ENCODE peak calls at places on chromosomes 16 and 17, in seven cellular contexts. One of them, this sample, is unnamed. For H3K9me3, the result is how much of the 10 kb centered on the place peaks cover.

GRCh38 chr16:19969284-19969683 is 84.6 kb upstream of the GPRC5B start:
- DNase-seq in HCT116: no peak
- DNase-seq in SK-N-SH: no peak
- DNase-seq in H1: no peak
- DNase-seq in GM12878: no peak
- DNase-seq in K562: no peak
- DNase-seq in HepG2: no peak
- DNase-seq in this sample: no peak

GRCh38 chr16:72247821-72248253 is 75.9 kb upstream of the PMFBP1 start:
- DNase-seq in SK-N-SH: no peak
- DNase-seq in H1: no peak
- DNase-seq in HepG2: no peak
- DNase-seq in GM12878: no peak
- DNase-seq in K562: no peak
- DNase-seq in HCT116: no peak
- DNase-seq in this sample: no peak

GRCh38 chr17:64975318-64976087 is 56.2 kb upstream of the LRRC37A3 start:
- DNase-seq in K562: peak
- DNase-seq in GM12878: peak
- DNase-seq in HepG2: peak
- DNase-seq in HCT116: peak
- DNase-seq in H1: peak
- DNase-seq in SK-N-SH: peak
- DNase-seq in this sample: no peak

GRCh38 chr17:64938925-64939474 is 19.7 kb upstream of the LRRC37A3 start:
- DNase-seq in HepG2: peak
- DNase-seq in SK-N-SH: peak
- DNase-seq in GM12878: no peak
- DNase-seq in H1: peak
- DNase-seq in HCT116: no peak
- DNase-seq in K562: peak
- DNase-seq in this sample: peak

GRCh38 chr17:75734674-75735294 is 13.5 kb downstream of the ITGB4 start:
- DNase-seq in HepG2: peak
- DNase-seq in K562: no peak
- DNase-seq in GM12878: no peak
- DNase-seq in HCT116: no peak
- DNase-seq in H1: no peak
- DNase-seq in SK-N-SH: no peak
- DNase-seq in this sample: no peak

GRCh38 chr17:80892900-80893603 is 98.6 kb upstream of the CHMP6 start:
- DNase-seq in H1: no peak
- DNase-seq in HepG2: no peak
- DNase-seq in HCT116: peak
- DNase-seq in K562: no peak
- DNase-seq in SK-N-SH: no peak
- DNase-seq in GM12878: no peak
- DNase-seq in this sample: no peak

GRCh38 chr16:88413631-88414030 is 30.9 kb downstream of the ZNF469 start:
- DNase-seq in SK-N-SH: no peak
- DNase-seq in GM12878: no peak
- DNase-seq in H1: no peak
- DNase-seq in HCT116: no peak
- DNase-seq in K562: no peak
- DNase-seq in HepG2: no peak
- DNase-seq in this sample: no peak

GRCh38 chr17:42548070-42548837 is 4.5 kb upstream of the HSD17B1 start:
- DNase-seq in K562: peak
- DNase-seq in HCT116: no peak
- DNase-seq in H1: peak
- DNase-seq in SK-N-SH: peak
- DNase-seq in HepG2: no peak
- DNase-seq in GM12878: no peak
- DNase-seq in this sample: peak

GRCh38 chr17:58303981-58304734 is 23.4 kb upstream of the MPO start:
- DNase-seq in HepG2: peak
- DNase-seq in H1: peak
- DNase-seq in HCT116: peak
- DNase-seq in GM12878: no peak
- DNase-seq in K562: peak
- DNase-seq in SK-N-SH: peak
- DNase-seq in this sample: peak

GRCh38 chr16:4979164-4979563 is 21.0 kb downstream of the SEC14L5 start:
- DNase-seq in K562: no peak
- DNase-seq in HCT116: no peak
- DNase-seq in GM12878: no peak
- DNase-seq in HepG2: no peak
- DNase-seq in H1: no peak
- DNase-seq in SK-N-SH: no peak
- DNase-seq in this sample: no peak

GRCh38 chr17:14664511-14664910 is 363.6 kb downstream of the HS3ST3B1 start:
- DNase-seq in HCT116: no peak
- DNase-seq in H1: no peak
- DNase-seq in SK-N-SH: no peak
- DNase-seq in GM12878: no peak
- DNase-seq in HepG2: no peak
- DNase-seq in K562: peak
- DNase-seq in this sample: no peak

GRCh38 chr17:46139365-46140210 is 53.6 kb downstream of the KANSL1 start:
- DNase-seq in K562: no peak
- DNase-seq in SK-N-SH: no peak
- DNase-seq in HepG2: no peak
- DNase-seq in H1: no peak
- DNase-seq in HCT116: no peak
- DNase-seq in GM12878: no peak
- DNase-seq in this sample: no peak

GRCh38 chr17:66466933-66467367 is 164.5 kb downstream of the PRKCA start:
- DNase-seq in H1: no peak
- DNase-seq in HCT116: peak
- DNase-seq in HepG2: peak
- DNase-seq in SK-N-SH: no peak
- DNase-seq in K562: peak
- DNase-seq in GM12878: no peak
- DNase-seq in this sample: no peak

GRCh38 chr16:88936008-88936912 is 40.7 kb downstream of the CBFA2T3 start:
- DNase-seq in GM12878: no peak
- DNase-seq in K562: no peak
- DNase-seq in H1: no peak
- DNase-seq in HepG2: peak
- DNase-seq in SK-N-SH: no peak
- DNase-seq in HCT116: no peak
- DNase-seq in this sample: no peak

GRCh38 chr16:80277182-80277581 is 263.6 kb upstream of the DYNLRB2 start:
- DNase-seq in SK-N-SH: no peak
- DNase-seq in HepG2: no peak
- DNase-seq in GM12878: no peak
- DNase-seq in H1: peak
- DNase-seq in HCT116: no peak
- DNase-seq in K562: peak
- DNase-seq in this sample: peak

GRCh38 chr17:66737524-66737923 is 97.4 kb upstream of the CACNG5 start:
- DNase-seq in H1: no peak
- DNase-seq in GM12878: no peak
- DNase-seq in SK-N-SH: no peak
- DNase-seq in HepG2: no peak
- DNase-seq in HCT116: no peak
- DNase-seq in K562: no peak
- DNase-seq in this sample: no peak

GRCh38 chr17:49548506-49549310 is 27.0 kb upstream of the NXPH3 start:
- DNase-seq in H1: peak
- DNase-seq in SK-N-SH: peak
- DNase-seq in K562: peak
- DNase-seq in GM12878: no peak
- DNase-seq in HCT116: peak
- DNase-seq in HepG2: peak
- DNase-seq in this sample: no peak

GRCh38 chr16:57512296-57513001 is 23.9 kb downstream of the CCDC102A start:
- DNase-seq in K562: no peak
- DNase-seq in H1: no peak
- DNase-seq in HepG2: no peak
- DNase-seq in HCT116: no peak
- DNase-seq in GM12878: no peak
- DNase-seq in SK-N-SH: peak
- DNase-seq in this sample: no peak

GRCh38 chr17:57164814-57165213 is 79.8 kb downstream of the AKAP1 start:
- DNase-seq in HCT116: no peak
- DNase-seq in GM12878: no peak
- DNase-seq in H1: no peak
- DNase-seq in SK-N-SH: no peak
- DNase-seq in K562: no peak
- DNase-seq in HepG2: no peak
- DNase-seq in this sample: no peak

GRCh38 chr17:74432484-74433391 is 850 bp downstream of the GPRC5C start:
- DNase-seq in HepG2: no peak
- DNase-seq in K562: no peak
- DNase-seq in H1: peak
- DNase-seq in SK-N-SH: no peak
- DNase-seq in HCT116: no peak
- DNase-seq in GM12878: no peak
- DNase-seq in this sample: no peak

GRCh38 chr17:51734462-51734861 is 424.1 kb downstream of the CA10 start:
- DNase-seq in HCT116: peak
- DNase-seq in GM12878: no peak
- DNase-seq in K562: no peak
- DNase-seq in SK-N-SH: no peak
- DNase-seq in HepG2: no peak
- DNase-seq in H1: peak
- DNase-seq in this sample: no peak

GRCh38 chr17:75872434-75873351 is 5.7 kb downstream of the TRIM47 start:
- DNase-seq in H1: no peak
- DNase-seq in HepG2: peak
- DNase-seq in K562: peak
- DNase-seq in SK-N-SH: peak
- DNase-seq in GM12878: no peak
- DNase-seq in HCT116: no peak
- DNase-seq in this sample: no peak

GRCh38 chr16:57541754-57542435 is 548 bp upstream of the ADGRG5 start:
- DNase-seq in HepG2: no peak
- DNase-seq in HCT116: no peak
- DNase-seq in K562: no peak
- DNase-seq in SK-N-SH: no peak
- DNase-seq in GM12878: no peak
- DNase-seq in H1: peak
- DNase-seq in this sample: no peak

DNA sequence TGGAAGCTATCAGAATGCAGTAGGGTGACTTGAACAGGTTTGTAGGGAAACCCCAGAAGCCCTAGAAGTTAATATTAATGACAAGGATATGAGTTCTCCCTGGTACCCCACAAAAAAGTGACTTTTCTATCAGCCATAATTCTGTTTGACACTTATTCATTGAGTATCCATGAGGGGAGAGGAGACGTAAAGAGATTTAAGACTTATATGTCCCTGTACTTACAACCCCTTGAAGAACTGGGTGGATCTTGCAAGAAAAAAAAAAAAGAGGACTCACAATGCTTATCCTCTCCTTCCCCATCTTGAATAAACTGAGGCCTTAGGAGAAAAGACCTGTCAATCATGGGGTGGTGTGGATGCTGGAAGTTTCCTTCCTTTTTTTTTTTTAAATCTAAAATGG is 203.5 kb downstream of the CBLN1 start:
- DNase-seq in H1: no peak
- DNase-seq in GM12878: no peak
- DNase-seq in HCT116: no peak
- DNase-seq in K562: no peak
- DNase-seq in SK-N-SH: no peak
- DNase-seq in HepG2: no peak
- DNase-seq in this sample: no peak
- H3K9me3 ChIP-seq in H1: under half
- H3K9me3 ChIP-seq in GM12878: under half
- H3K9me3 ChIP-seq in HCT116: under half
- H3K9me3 ChIP-seq in K562: under half
- H3K9me3 ChIP-seq in SK-N-SH: under half
- H3K9me3 ChIP-seq in HepG2: under half
- H3K9me3 ChIP-seq in this sample: under half

DNA sequence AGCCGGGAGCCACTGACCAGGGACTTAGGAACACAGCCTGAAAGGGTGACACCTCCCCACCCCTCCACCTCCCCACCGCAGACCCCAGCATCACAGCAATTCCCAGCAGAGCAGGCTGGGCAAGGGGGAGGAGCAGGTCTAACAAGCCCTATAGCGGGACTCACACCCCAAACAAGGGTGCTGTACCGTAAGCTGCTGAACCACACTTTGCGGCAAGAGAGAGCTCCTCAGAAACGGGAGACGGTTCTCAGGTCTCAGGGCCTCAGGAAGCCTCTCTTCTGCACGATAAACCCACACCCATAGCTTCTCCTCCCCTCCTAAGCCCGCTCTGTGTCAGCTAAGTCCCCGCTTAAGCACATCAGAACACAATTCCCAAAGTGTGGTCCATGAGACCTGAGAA is 11.7 kb upstream of the COTL1 start:
- DNase-seq in HepG2: no peak
- DNase-seq in GM12878: no peak
- DNase-seq in H1: no peak
- DNase-seq in SK-N-SH: no peak
- DNase-seq in HCT116: no peak
- DNase-seq in K562: no peak
- DNase-seq in this sample: no peak
- TF ChIP-seq YY1 in HepG2: no peak
- TF ChIP-seq YY1 in GM12878: no peak
- TF ChIP-seq YY1 in H1: no peak
- TF ChIP-seq YY1 in SK-N-SH: no peak
- TF ChIP-seq YY1 in HCT116: no peak
- TF ChIP-seq YY1 in K562: no peak
- TF ChIP-seq YY1 in this sample: no peak

GRCh38 chr16:30397056-30397455 is 1.8 kb downstream of the ZNF48 start:
- DNase-seq in K562: no peak
- DNase-seq in GM12878: no peak
- DNase-seq in H1: no peak
- DNase-seq in HCT116: no peak
- DNase-seq in HepG2: no peak
- DNase-seq in SK-N-SH: no peak
- DNase-seq in this sample: no peak

GRCh38 chr16:30398660-30399434 is 3.6 kb downstream of the ZNF48 start:
- DNase-seq in HCT116: no peak
- DNase-seq in HepG2: no peak
- DNase-seq in SK-N-SH: no peak
- DNase-seq in H1: peak
- DNase-seq in K562: no peak
- DNase-seq in GM12878: no peak
- DNase-seq in this sample: no peak

GRCh38 chr16:30395992-30396560 is 856 bp downstream of the ZNF48 start:
- DNase-seq in HepG2: no peak
- DNase-seq in K562: no peak
- DNase-seq in HCT116: no peak
- DNase-seq in SK-N-SH: peak
- DNase-seq in GM12878: no peak
- DNase-seq in H1: no peak
- DNase-seq in this sample: no peak

GRCh38 chr16:30399435-30400186 is 4.4 kb downstream of the ZNF48 start:
- DNase-seq in HepG2: no peak
- DNase-seq in K562: no peak
- DNase-seq in GM12878: no peak
- DNase-seq in HCT116: no peak
- DNase-seq in H1: no peak
- DNase-seq in SK-N-SH: peak
- DNase-seq in this sample: no peak

GRCh38 chr16:30397776-30398659 is 2.8 kb downstream of the ZNF48 start:
- DNase-seq in GM12878: no peak
- DNase-seq in HepG2: no peak
- DNase-seq in SK-N-SH: no peak
- DNase-seq in HCT116: no peak
- DNase-seq in H1: no peak
- DNase-seq in K562: no peak
- DNase-seq in this sample: no peak
- H3K9ac ChIP-seq in GM12878: no peak
- H3K9ac ChIP-seq in HepG2: no peak
- H3K9ac ChIP-seq in SK-N-SH: no peak
- H3K9ac ChIP-seq in HCT116: no peak
- H3K9ac ChIP-seq in H1: no peak
- H3K9ac ChIP-seq in K562: no peak
- H3K9ac ChIP-seq in this sample: peak

GRCh38 chr16:35750157-35750689 is 2290.8 kb downstream of the TP53TG3F start:
- DNase-seq in H1: no peak
- DNase-seq in GM12878: no peak
- DNase-seq in HCT116: no peak
- DNase-seq in SK-N-SH: no peak
- DNase-seq in HepG2: no peak
- DNase-seq in K562: no peak
- DNase-seq in this sample: no peak
- H3K9me3 ChIP-seq in H1: half or more
- H3K9me3 ChIP-seq in GM12878: under half
- H3K9me3 ChIP-seq in HCT116: under half
- H3K9me3 ChIP-seq in SK-N-SH: under half
- H3K9me3 ChIP-seq in HepG2: half or more
- H3K9me3 ChIP-seq in K562: under half
- H3K9me3 ChIP-seq in this sample: under half